ENCODE peak calls at places on chromosomes 16 and 17, in five cellular contexts. I is fibroblast of lung, B is mesendoderm, X is body of pancreas, D is pancreas. Q is an unnamed sample. For H3K4me1, the result is how much of the 10 kb centered on the place peaks cover.

GRCh38 chr16:78794581-78795300 is 695.3 kb downstream of the WWOX start:
- DNase-seq in I (no peak), B (no peak), X (no peak), D (no peak), Q (no peak)

GRCh38 chr16:83781-84615 is 6.0 kb downstream of the MPG start:
- DNase-seq in I (no peak), B (no peak), X (no peak), D (peak), Q (no peak)

GRCh38 chr16:1153480-1154160 is 714 bp downstream of the CACNA1H start:
- DNase-seq in I (peak), B (no peak), X (no peak), D (no peak), Q (no peak)

GRCh38 chr17:42405963-42406495 is 17.0 kb downstream of the CAVIN1 start:
- DNase-seq in I (peak), B (peak), X (peak), D (peak), Q (peak)

GRCh38 chr16:29702307-29702706 is 23.3 kb downstream of the QPRT start:
- DNase-seq in I (no peak), B (no peak), X (no peak), D (no peak), Q (peak)

GRCh38 chr17:75032896-75033294 is 13.9 kb downstream of the ATP5PD start:
- DNase-seq in I (no peak), B (no peak), X (peak), D (no peak), Q (no peak)

GRCh38 chr16:20004931-20005330 is 68.8 kb downstream of the GPR139 start:
- DNase-seq in I (no peak), B (peak), X (no peak), D (no peak), Q (no peak)

GRCh38 chr17:48024149-48025039 is 13.2 kb downstream of the COPZ2 start:
- DNase-seq in I (peak), B (peak), X (peak), D (peak), Q (peak)

GRCh38 chr17:34387566-34387965 is 24.5 kb upstream of the CCL1 start:
- DNase-seq in I (no peak), B (no peak), X (no peak), D (no peak), Q (no peak)

GRCh38 chr16:50451951-50452508 is 83.2 kb upstream of the BRD7 start:
- DNase-seq in I (no peak), B (no peak), X (no peak), D (no peak), Q (no peak)

GRCh38 chr16:88639231-88640038 is 1.1 kb downstream of the IL17C start:
- DNase-seq in I (no peak), B (peak), X (peak), D (peak), Q (no peak)

GRCh38 chr16:68382296-68382718 is 66.0 kb downstream of the SMPD3 start:
- DNase-seq in I (no peak), B (no peak), X (no peak), D (peak), Q (peak)

GRCh38 chr16:22093952-22094351 is 1.6 kb downstream of the VWA3A start:
- DNase-seq in I (no peak), B (no peak), X (no peak), D (no peak), Q (no peak)

GRCh38 chr17:4960279-4960922 is 7.2 kb downstream of the SPAG7 start:
- DNase-seq in I (no peak), B (peak), X (no peak), D (no peak), Q (no peak)

GRCh38 chr17:55443904-55444303 is 22.3 kb upstream of the MMD start:
- DNase-seq in I (no peak), B (no peak), X (no peak), D (no peak), Q (no peak)

GRCh38 chr16:84368327-84368996 is at the start of gene ATP2C2:
- DNase-seq in I (no peak), B (peak), X (peak), D (peak), Q (no peak)

GRCh38 chr17:36494674-36495073 is 8.2 kb downstream of the ZNHIT3 start:
- DNase-seq in I (no peak), B (no peak), X (no peak), D (no peak), Q (no peak)

GRCh38 chr17:36493956-36494355 is 7.5 kb downstream of the ZNHIT3 start:
- DNase-seq in I (peak), B (no peak), X (no peak), D (no peak), Q (no peak)

GRCh38 chr17:36496018-36496789 is 9.7 kb downstream of the ZNHIT3 start:
- DNase-seq in I (peak), B (peak), X (no peak), D (no peak), Q (no peak)

GRCh38 chr17:36498155-36498554 is 11.7 kb downstream of the ZNHIT3 start:
- DNase-seq in I (no peak), B (no peak), X (no peak), D (no peak), Q (no peak)

GRCh38 chr17:36495076-36495578 is 8.6 kb downstream of the ZNHIT3 start:
- DNase-seq in I (no peak), B (no peak), X (no peak), D (no peak), Q (no peak)
- H3K27ac ChIP-seq in I (no peak), B (no peak), X (no peak), D (no peak), Q (no peak)

DNA sequence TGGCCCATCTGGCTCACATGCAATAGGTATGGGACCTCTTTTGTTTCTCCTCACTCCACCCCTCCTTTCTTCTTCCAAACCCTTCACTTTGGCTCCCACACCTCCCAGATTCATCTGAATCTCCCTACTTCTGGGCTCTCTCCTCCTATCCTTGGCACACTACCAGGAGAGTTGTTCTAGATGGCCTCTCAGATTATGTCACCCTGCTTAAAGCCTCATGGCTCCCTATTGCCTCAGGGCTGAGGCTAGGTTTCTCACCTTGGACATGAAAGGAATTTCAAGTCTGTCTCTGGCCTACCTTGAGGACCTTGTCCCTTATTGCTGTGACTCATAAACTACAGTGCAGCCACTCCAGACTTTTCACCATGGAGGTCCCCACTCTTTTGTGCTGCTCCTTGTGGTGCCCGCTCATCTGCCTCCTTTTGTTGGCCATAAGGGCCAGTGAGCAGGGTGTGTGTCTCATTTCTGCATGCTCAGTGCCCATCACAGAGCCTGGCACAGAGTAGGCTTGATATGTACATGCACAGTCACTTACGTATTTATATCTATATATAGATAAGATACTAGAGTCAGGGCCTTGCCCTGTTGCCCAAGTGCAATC is 1.0 kb upstream of the MFAP4 start:
- DNase-seq in I (no peak), B (peak), X (no peak), D (no peak), Q (no peak)
- H3K4me1 ChIP-seq in I (under half), B (under half), X (under half), D (under half), Q (under half)

DNA sequence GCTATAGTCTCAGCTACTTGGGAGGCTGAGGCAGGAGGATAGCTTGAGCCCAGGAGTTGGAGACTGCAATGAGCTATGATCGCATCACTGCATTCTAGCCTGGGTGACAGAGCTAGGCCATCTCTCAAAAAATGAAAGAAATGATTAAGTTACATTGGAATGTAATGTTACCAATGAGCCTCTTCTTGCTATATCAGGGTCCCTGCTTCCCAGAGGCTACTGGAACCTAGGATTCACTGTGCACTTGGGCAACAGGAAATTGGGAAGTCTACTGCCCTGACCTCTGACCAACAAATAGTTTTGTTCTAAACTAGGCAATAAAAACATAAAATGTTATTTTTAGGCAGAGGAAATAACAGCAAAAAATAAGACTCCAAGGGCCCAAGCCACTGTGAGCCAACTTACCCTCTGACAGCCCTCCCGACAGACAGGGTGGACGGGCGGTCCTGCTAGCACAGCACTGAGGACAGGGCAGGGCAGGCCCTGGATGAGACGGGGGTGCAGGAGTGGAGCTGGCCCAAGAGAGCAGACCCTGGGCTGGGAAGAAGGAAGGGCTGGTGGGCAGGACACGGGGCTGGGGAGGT is 27.5 kb downstream of the NSMCE1 start:
- DNase-seq in I (peak), B (no peak), X (no peak), D (peak), Q (no peak)
- H3K27ac ChIP-seq in I (peak), B (no peak), X (no peak), D (no peak), Q (peak)

DNA sequence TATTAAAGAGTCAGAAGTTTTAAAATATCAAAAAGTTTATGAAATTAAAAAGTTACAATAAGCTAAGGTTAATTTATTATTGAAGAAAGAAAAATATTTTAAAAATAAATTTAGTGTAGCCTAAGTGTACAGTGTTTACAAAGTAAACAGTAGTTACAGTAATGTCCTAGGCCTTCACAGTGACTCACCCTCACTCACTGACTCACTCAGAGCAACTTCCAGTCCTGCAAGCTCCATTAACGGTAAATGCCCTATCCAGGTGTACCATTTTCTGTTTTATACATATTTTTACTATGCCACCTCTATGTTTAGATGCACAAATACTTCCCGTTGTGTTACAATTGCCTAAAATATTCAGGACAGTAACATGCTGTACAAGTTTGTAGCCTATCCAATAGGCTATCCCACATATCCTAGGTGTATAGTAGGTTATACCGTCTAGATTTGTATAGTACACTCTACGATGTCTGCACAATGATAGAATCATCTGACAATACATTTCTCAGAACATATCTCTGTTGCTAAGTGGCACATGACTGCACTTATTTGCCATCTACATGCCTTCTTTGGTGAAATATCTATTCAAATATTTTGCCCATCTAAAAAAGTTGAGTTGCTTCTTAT is 67.2 kb upstream of the WSB1 start:
- DNase-seq in I (peak), B (no peak), X (no peak), D (no peak), Q (no peak)
- H3K4me1 ChIP-seq in I (under half), B (under half), X (under half), D (under half), Q (under half)

GRCh38 chr16:31134091-31134571 is 1.4 kb downstream of the PRSS8 start:
- DNase-seq in I (peak), B (peak), X (no peak), D (no peak), Q (no peak)

GRCh38 chr16:31131841-31132271 is 3.7 kb downstream of the PRSS8 start:
- DNase-seq in I (no peak), B (no peak), X (no peak), D (peak), Q (no peak)

GRCh38 chr16:31132303-31132978 is 3.1 kb downstream of the PRSS8 start:
- DNase-seq in I (no peak), B (no peak), X (no peak), D (peak), Q (no peak)

GRCh38 chr16:31131416-31131815 is 4.1 kb downstream of the PRSS8 start:
- DNase-seq in I (no peak), B (no peak), X (no peak), D (peak), Q (no peak)

GRCh38 chr16:31132979-31133599 is 2.4 kb downstream of the PRSS8 start:
- DNase-seq in I (no peak), B (no peak), X (no peak), D (peak), Q (no peak)
- H3K27ac ChIP-seq in I (no peak), B (no peak), X (peak), D (no peak), Q (no peak)

DNA sequence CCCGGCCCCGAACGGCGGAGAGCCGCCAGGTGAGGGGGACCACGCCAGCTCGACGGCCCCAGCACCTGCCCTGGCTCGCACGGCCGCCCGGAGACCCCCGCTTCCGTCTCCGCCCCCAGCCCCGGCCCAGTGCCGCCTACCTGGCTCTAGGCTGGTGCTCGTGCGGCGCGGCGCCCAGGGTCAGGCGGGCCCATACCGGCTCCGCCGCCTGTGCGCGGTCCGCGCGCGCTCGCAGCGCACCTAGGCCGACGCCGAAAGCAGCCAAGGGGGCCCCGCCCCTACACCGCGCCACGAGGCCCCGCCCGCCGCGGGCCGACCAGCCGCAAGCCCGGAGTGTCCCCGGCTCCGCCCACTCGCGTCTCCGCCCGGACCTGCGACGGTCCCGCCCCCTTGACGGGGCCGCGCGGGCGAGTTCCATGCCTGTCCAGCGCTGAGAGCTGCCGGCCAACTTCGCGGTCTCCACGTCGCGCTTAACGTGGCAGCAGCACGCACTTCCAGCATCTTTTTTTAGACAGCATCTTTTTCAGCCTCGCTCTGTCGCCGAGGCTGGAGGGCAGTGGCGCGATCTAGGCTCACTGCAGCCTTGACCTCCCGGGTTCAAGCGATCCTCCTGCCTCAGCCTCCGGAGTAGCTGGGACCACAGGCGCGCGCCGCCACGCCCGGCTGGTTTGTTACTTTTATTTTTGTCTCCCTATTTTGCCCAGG is at the start of gene SLC25A39:
- DNase-seq in I (peak), B (peak), X (peak), D (peak), Q (peak)
- H3K4me1 ChIP-seq in I (under half), B (under half), X (under half), D (under half), Q (under half)

GRCh38 chr17:57034807-57035754 is 50.0 kb upstream of the AKAP1 start:
- DNase-seq in I (no peak), B (no peak), X (no peak), D (no peak), Q (no peak)
- H3K27ac ChIP-seq in I (no peak), B (no peak), X (peak), D (no peak), Q (no peak)

GRCh38 chr17:82247856-82248671 is 19.2 kb downstream of the SLC16A3 start:
- DNase-seq in I (no peak), B (no peak), X (no peak), D (peak), Q (no peak)
- H3K4me1 ChIP-seq in I (under half), B (under half), X (under half), D (under half), Q (under half)

DNA sequence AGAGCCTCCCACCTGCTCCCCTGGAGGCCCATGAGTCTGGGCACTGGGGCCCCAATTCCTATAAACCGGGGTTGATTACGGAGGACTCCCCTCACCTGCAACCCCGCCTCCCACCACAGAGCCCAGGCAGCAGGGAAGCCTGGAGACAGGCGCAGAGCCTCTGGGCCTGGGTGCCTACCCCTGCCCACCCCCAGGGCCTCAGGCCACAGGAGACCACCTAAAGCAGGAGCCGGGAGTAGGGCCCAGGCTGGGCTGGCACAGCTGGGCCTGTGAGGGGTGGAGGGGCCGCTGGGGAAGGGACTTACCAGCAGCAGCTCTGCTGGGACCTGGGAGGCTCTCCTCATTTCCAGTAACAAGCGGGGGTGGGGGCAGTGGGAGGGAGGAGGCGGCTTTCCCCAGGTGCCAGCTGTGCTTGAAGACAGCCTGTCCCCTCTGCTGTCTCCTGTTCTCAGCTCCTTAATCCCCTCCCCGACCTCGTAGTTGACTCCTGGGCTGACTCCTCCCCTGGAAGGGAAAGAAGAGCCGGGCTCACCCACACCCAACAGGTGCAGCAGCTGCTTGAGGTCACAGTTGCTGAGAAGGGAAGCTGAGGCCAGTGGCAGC is 46.8 kb downstream of the TMEM235 start:
- DNase-seq in I (no peak), B (peak), X (no peak), D (no peak), Q (no peak)
- H3K27ac ChIP-seq in I (no peak), B (no peak), X (no peak), D (no peak), Q (no peak)

GRCh38 chr17:64387145-64387473 is 3.6 kb downstream of the PECAM1 start:
- DNase-seq in I (no peak), B (no peak), X (no peak), D (no peak), Q (no peak)

GRCh38 chr17:64387545-64388171 is 3.0 kb downstream of the PECAM1 start:
- DNase-seq in I (no peak), B (no peak), X (no peak), D (no peak), Q (no peak)

GRCh38 chr17:64393000-64393402 is 2.3 kb upstream of the PECAM1 start:
- DNase-seq in I (no peak), B (no peak), X (no peak), D (no peak), Q (peak)

GRCh38 chr17:64388961-64389565 is 1.6 kb downstream of the PECAM1 start:
- DNase-seq in I (no peak), B (no peak), X (no peak), D (no peak), Q (no peak)

GRCh38 chr17:64390066-64390465 is 594 bp downstream of the PECAM1 start:
- DNase-seq in I (no peak), B (no peak), X (no peak), D (no peak), Q (no peak)
- H3K4me1 ChIP-seq in I (under half), B (under half), X (under half), D (under half), Q (under half)